ENCODE peak calls at places on chromosomes 4 and X, in nine cellular contexts. H, Z, Y, R, U, B, L, Q and C are unnamed samples.

GRCh38 chr4:6939761-6940743 is 30.4 kb downstream of the TBC1D14 start:
- DNase-seq in R (no peak), B (no peak), Z (no peak), H (no peak), U (no peak), Q (no peak), Y (no peak), L (peak), C (no peak)

GRCh38 chrX:47215291-47215900 is 3.1 kb upstream of the CDK16 start:
- DNase-seq in L (no peak), Z (no peak), H (no peak), Q (no peak), Y (no peak), B (no peak), R (peak), U (no peak), C (no peak)

GRCh38 chr4:32929738-32930688 is 2209.8 kb downstream of the PCDH7 start:
- DNase-seq in Y (no peak), H (peak), L (no peak), Q (no peak), U (no peak), Z (no peak), B (no peak), R (no peak), C (no peak)

GRCh38 chrX:114508836-114509235 is 75.0 kb upstream of the HTR2C start:
- DNase-seq in R (no peak), B (no peak), L (no peak), Y (no peak), U (no peak), Q (no peak), H (no peak), Z (no peak), C (no peak)

GRCh38 chr4:11228575-11228974 is 200.1 kb downstream of the HS3ST1 start:
- DNase-seq in U (no peak), H (no peak), Z (no peak), R (no peak), Q (no peak), L (no peak), B (no peak), Y (no peak), C (no peak)

GRCh38 chr4:99816611-99817309 is at the start of gene DAPP1:
- DNase-seq in U (no peak), Y (peak), B (no peak), R (peak), Q (peak), L (peak), Z (no peak), H (no peak), C (no peak)

GRCh38 chrX:49247916-49248811 is 12.9 kb downstream of the CCDC22 start:
- DNase-seq in H (no peak), L (no peak), Q (no peak), Y (no peak), U (no peak), R (no peak), Z (no peak), B (no peak), C (no peak)

GRCh38 chr4:18512718-18513117 is 491.2 kb upstream of the LCORL start:
- DNase-seq in R (no peak), H (no peak), Q (no peak), Y (no peak), Z (no peak), L (no peak), U (no peak), B (no peak), C (no peak)

GRCh38 chr4:88866862-88867550 is 169.4 kb upstream of the NAP1L5 start:
- DNase-seq in Z (peak), B (no peak), Y (no peak), U (no peak), H (peak), L (no peak), R (no peak), Q (no peak), C (no peak)

GRCh38 chr4:86586160-86586572 is 7.9 kb upstream of the PTPN13 start:
- DNase-seq in H (no peak), Y (no peak), Z (no peak), B (no peak), L (no peak), R (no peak), U (no peak), Q (no peak), C (no peak)

GRCh38 chrX:10109695-10110094 is 47.1 kb upstream of the CLCN4 start:
- DNase-seq in U (no peak), L (no peak), R (no peak), Y (peak), Q (peak), Z (no peak), H (no peak), B (no peak), C (no peak)

GRCh38 chrX:10108288-10108687 is 48.5 kb upstream of the CLCN4 start:
- DNase-seq in B (no peak), Y (no peak), U (no peak), H (no peak), Z (no peak), L (no peak), R (no peak), Q (no peak), C (no peak)

GRCh38 chrX:10110316-10110932 is 46.4 kb upstream of the CLCN4 start:
- DNase-seq in Y (no peak), H (no peak), U (no peak), L (no peak), Z (no peak), Q (no peak), R (no peak), B (no peak), C (no peak)

GRCh38 chrX:10104958-10105658 is 51.7 kb upstream of the CLCN4 start:
- DNase-seq in H (no peak), Q (no peak), B (no peak), R (peak), U (no peak), L (no peak), Y (no peak), Z (no peak), C (peak)

DNA sequence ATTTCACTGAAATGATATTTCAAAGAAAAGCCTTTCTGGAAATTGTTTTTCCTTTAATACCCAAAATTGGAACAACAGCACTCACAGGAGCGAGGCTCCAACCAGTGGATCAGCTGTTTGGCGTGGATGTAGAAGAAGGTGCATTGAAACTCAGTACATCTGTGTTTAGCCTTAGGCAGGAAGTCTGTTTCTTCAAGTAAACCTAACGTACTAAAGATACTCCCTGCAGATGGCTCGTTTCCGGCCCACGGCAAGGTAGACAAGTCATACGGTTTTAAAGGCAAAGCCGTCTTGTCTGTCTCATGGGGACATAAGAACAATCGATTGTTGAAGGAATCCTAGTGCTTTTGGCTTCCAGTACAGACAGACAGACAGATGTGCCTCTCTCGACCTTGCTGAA is 50.0 kb upstream of the CLCN4 start:
- DNase-seq in Q (no peak), H (no peak), Y (no peak), L (peak), Z (no peak), U (no peak), R (no peak), B (no peak), C (no peak)
- H3K4me3 ChIP-seq in Q (no peak), H (no peak), Y (no peak), L (no peak), Z (no peak), U (no peak), R (no peak), B (no peak), C (no peak)

DNA sequence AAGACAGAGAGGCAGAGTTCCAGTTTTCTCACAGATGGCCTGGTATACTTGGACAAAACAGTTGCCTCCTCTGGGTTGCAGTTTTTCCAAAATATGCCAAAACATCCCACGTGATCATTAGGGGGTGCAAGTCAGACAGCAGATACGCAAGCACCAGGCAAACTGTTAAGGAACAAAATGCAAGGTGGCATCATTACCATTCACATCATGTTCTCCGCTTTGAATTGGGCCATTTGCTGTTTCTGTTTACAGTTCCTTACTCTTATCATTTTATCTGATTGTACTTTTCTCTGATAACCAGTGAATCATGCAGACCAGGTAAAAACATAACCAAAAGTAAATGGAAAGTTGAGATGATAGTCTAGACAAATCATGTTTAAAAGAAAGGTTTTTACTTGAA is 16.4 kb upstream of the HMGB3 start:
- DNase-seq in L (no peak), Y (no peak), Z (no peak), B (no peak), U (no peak), Q (no peak), R (no peak), H (no peak), C (no peak)
- H3K4me3 ChIP-seq in L (no peak), Y (no peak), Z (no peak), B (no peak), U (no peak), Q (no peak), R (no peak), H (no peak), C (no peak)

GRCh38 chrX:115697806-115698205 is 136.8 kb downstream of the PLS3 start:
- DNase-seq in U (no peak), L (no peak), Q (no peak), H (no peak), R (no peak), B (no peak), Y (no peak), Z (no peak), C (no peak)

GRCh38 chrX:115696039-115696438 is 135.1 kb downstream of the PLS3 start:
- DNase-seq in U (no peak), Z (no peak), R (no peak), B (no peak), H (no peak), Q (no peak), Y (no peak), L (no peak), C (no peak)

GRCh38 chrX:115693476-115693875 is 132.5 kb downstream of the PLS3 start:
- DNase-seq in R (no peak), H (no peak), U (no peak), Q (no peak), B (no peak), L (no peak), Z (no peak), Y (no peak), C (no peak)

GRCh38 chrX:115694028-115694427 is 133.1 kb downstream of the PLS3 start:
- DNase-seq in Q (no peak), B (no peak), L (no peak), Y (no peak), Z (no peak), H (no peak), R (no peak), U (no peak), C (no peak)

GRCh38 chrX:115696939-115697338 is 136.0 kb downstream of the PLS3 start:
- DNase-seq in H (no peak), Z (no peak), L (no peak), U (no peak), B (no peak), Q (no peak), R (no peak), Y (no peak), C (no peak)
- H3K4me3 ChIP-seq in H (no peak), Z (no peak), L (no peak), U (no peak), B (no peak), Q (no peak), R (no peak), Y (no peak), C (no peak)

GRCh38 chrX:151973851-151974335 is 583 bp downstream of the GABRE start:
- DNase-seq in R (peak), B (peak), Q (peak), U (no peak), H (no peak), Y (peak), Z (no peak), L (no peak), C (no peak)
- H3K4me3 ChIP-seq in R (peak), B (peak), Q (no peak), U (peak), H (peak), Y (peak), Z (peak), L (no peak), C (peak)

GRCh38 chr4:55074386-55074785 is 51.0 kb downstream of the KDR start:
- DNase-seq in H (no peak), Q (no peak), B (no peak), U (no peak), L (no peak), Y (no peak), Z (no peak), R (no peak), C (peak)

GRCh38 chr4:55075376-55075775 is 50.0 kb downstream of the KDR start:
- DNase-seq in B (no peak), U (no peak), H (no peak), L (no peak), R (no peak), Z (no peak), Q (no peak), Y (no peak), C (no peak)

GRCh38 chr4:55077577-55077976 is 47.8 kb downstream of the KDR start:
- DNase-seq in Y (no peak), L (no peak), Z (no peak), U (no peak), B (no peak), Q (no peak), R (no peak), H (no peak), C (no peak)

GRCh38 chr4:55078987-55079386 is 46.4 kb downstream of the KDR start:
- DNase-seq in U (no peak), R (peak), Z (peak), Y (peak), Q (no peak), H (peak), B (no peak), L (no peak), C (peak)

DNA sequence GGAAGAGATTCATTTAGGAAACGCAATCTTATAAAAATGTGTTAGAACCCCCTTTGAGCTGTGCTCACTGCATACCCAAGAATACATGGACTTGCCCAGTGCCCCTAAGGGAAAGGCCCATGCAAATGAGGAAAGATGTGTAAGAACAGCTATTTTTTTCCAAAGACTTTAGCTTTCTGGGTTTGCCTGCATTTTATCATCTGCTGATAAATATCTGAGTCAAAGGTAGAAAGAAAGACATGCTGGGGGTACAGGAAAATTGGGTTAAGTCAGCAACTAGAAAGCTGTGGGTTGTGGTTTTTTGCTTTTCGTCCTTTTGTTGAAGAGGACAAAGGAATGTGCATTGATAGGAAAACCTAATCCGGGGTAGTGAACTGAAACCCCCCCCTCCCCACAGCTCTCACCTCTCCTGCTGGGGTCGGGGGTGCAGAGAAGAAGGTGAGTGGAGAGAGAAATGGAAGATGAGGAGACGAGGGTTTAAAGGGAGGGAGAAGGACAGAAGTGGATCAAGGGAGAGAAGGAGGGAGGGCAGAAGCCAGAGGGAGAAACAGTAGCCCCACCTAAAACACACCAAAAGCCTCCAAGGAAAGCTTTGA is 49.5 kb downstream of the KDR start:
- DNase-seq in U (no peak), H (no peak), R (no peak), Y (no peak), B (no peak), L (no peak), Z (no peak), Q (no peak), C (no peak)
- H3K4me3 ChIP-seq in U (no peak), H (no peak), R (no peak), Y (no peak), B (no peak), L (no peak), Z (no peak), Q (no peak), C (no peak)